ENCODE peak calls at places on chromosomes 11 and 22, in eight cellular contexts. L is NCI-H748 treated with DMSO at 0.1 percent for 48 hours; O is kidney epithelial cell; J is EL; F is naive thymus-derived CD8-positive, alpha-beta T cell; V is AG04449; M is IMR-90; P is A172. X is an unnamed sample.

GRCh38 chr22:39932918-39933649 is 27.1 kb upstream of the TMA7B start:
- DNase-seq in L (no peak), O (no peak), J (peak), F (peak), V (no peak), M (no peak), P (no peak), X (peak)

GRCh38 chr11:41578421-41579047 is 119.1 kb upstream of the LRRC4C start:
- DNase-seq in L (no peak), O (no peak), J (no peak), F (no peak), V (no peak), M (no peak), P (peak), X (peak)

GRCh38 chr11:45027312-45027711 is 76.6 kb upstream of the TP53I11 start:
- DNase-seq in L (no peak), O (no peak), J (no peak), F (no peak), V (no peak), M (no peak), P (no peak), X (no peak)

GRCh38 chr11:32658639-32659406 is 75.2 kb downstream of the EIF3M start:
- DNase-seq in L (no peak), O (no peak), J (peak), F (no peak), V (no peak), M (peak), P (peak), X (peak)

GRCh38 chr22:50627452-50627913 is 469 bp downstream of the ARSA start:
- DNase-seq in L (no peak), O (no peak), J (peak), F (no peak), V (no peak), M (no peak), P (no peak), X (peak)

GRCh38 chr11:63610604-63611394 is 3.4 kb downstream of the PLAAT3 start:
- DNase-seq in L (peak), O (no peak), J (no peak), F (no peak), V (no peak), M (no peak), P (peak), X (no peak)

GRCh38 chr22:39628563-39629080 is 58.1 kb downstream of the CACNA1I start:
- DNase-seq in L (no peak), O (no peak), J (no peak), F (no peak), V (no peak), M (no peak), P (no peak), X (no peak)

GRCh38 chr22:19868773-19869471 is 14.2 kb upstream of the GNB1L start:
- DNase-seq in L (no peak), O (no peak), J (no peak), F (no peak), V (no peak), M (no peak), P (no peak), X (no peak)

GRCh38 chr22:41332217-41332616 is 30.9 kb downstream of the ZC3H7B start:
- DNase-seq in L (no peak), O (no peak), J (no peak), F (no peak), V (no peak), M (no peak), P (no peak), X (no peak)

GRCh38 chr11:75490221-75491181 is 35.2 kb downstream of the GDPD5 start:
- DNase-seq in L (no peak), O (no peak), J (peak), F (no peak), V (no peak), M (peak), P (peak), X (peak)

GRCh38 chr11:11349870-11350325 is 3.2 kb downstream of the CSNK2A3 start:
- DNase-seq in L (no peak), O (peak), J (peak), F (no peak), V (peak), M (peak), P (peak), X (peak)

GRCh38 chr11:59560702-59561469 is 49.5 kb downstream of the OR4D9 start:
- DNase-seq in L (peak), O (no peak), J (peak), F (peak), V (no peak), M (peak), P (peak), X (peak)

GRCh38 chr11:1839924-1840779 is 1.4 kb downstream of the TNNI2 start:
- DNase-seq in L (no peak), O (no peak), J (no peak), F (no peak), V (no peak), M (no peak), P (no peak), X (no peak)

GRCh38 chr11:118911113-118911879 is 14.4 kb downstream of the BCL9L start:
- DNase-seq in L (no peak), O (no peak), J (peak), F (no peak), V (no peak), M (peak), P (peak), X (peak)

GRCh38 chr22:41974691-41975290 is 5.5 kb downstream of the SEPTIN3 start:
- DNase-seq in L (no peak), O (no peak), J (no peak), F (no peak), V (no peak), M (no peak), P (no peak), X (no peak)

GRCh38 chr11:72395993-72396392 is 38.3 kb downstream of the CLPB start:
- DNase-seq in L (no peak), O (no peak), J (no peak), F (no peak), V (no peak), M (no peak), P (no peak), X (no peak)

GRCh38 chr22:20802452-20802851 is 28.5 kb downstream of the SERPIND1 start:
- DNase-seq in L (no peak), O (no peak), J (no peak), F (no peak), V (no peak), M (no peak), P (no peak), X (no peak)

GRCh38 chr22:19723990-19724827 is 870 bp downstream of the GP1BB start:
- DNase-seq in L (peak), O (no peak), J (no peak), F (no peak), V (no peak), M (peak), P (no peak), X (no peak)

GRCh38 chr22:33272866-33273265 is 214.7 kb upstream of the SYN3 start:
- DNase-seq in L (no peak), O (no peak), J (no peak), F (no peak), V (no peak), M (no peak), P (no peak), X (no peak)

GRCh38 chr22:20857838-20858614 is 585 bp downstream of the PI4KA start:
- DNase-seq in L (peak), O (no peak), J (peak), F (peak), V (no peak), M (peak), P (peak), X (peak)

GRCh38 chr11:6608726-6609501 is 3.1 kb downstream of the TAF10 start:
- DNase-seq in L (no peak), O (no peak), J (no peak), F (no peak), V (no peak), M (no peak), P (no peak), X (peak)

GRCh38 chr11:74325649-74326645 is 14.5 kb upstream of the P4HA3 start:
- DNase-seq in L (no peak), O (no peak), J (no peak), F (no peak), V (peak), M (peak), P (peak), X (peak)

GRCh38 chr11:78354741-78355705 is 62.6 kb downstream of the GAB2 start:
- DNase-seq in L (peak), O (no peak), J (no peak), F (no peak), V (no peak), M (no peak), P (no peak), X (no peak)

GRCh38 chr11:131409307-131409706 is 38.9 kb downstream of the NTM start:
- DNase-seq in L (no peak), O (no peak), J (no peak), F (no peak), V (no peak), M (no peak), P (no peak), X (no peak)

GRCh38 chr11:35237860-35238715 is 99.1 kb downstream of the CD44 start:
- DNase-seq in L (peak), O (no peak), J (peak), F (peak), V (no peak), M (no peak), P (peak), X (no peak)

GRCh38 chr22:49299821-49300231 is 527.8 kb downstream of the BRD1 start:
- DNase-seq in L (no peak), O (no peak), J (no peak), F (no peak), V (no peak), M (no peak), P (no peak), X (no peak)

GRCh38 chr11:14136561-14136960 is 174.0 kb downstream of the SPON1 start:
- DNase-seq in L (no peak), O (no peak), J (no peak), F (no peak), V (no peak), M (no peak), P (no peak), X (no peak)